ENCODE peak calls at places on chromosomes 3 and 15, in eight cellular contexts. One of them, this sample, is unnamed.

GRCh38 chr15:82875411-82876003 is 66.1 kb downstream of the WHAMM start:
- DNase-seq in HT1080: peak; percentile 81
- DNase-seq in stimulated activated effector memory CD8-positive, alpha-beta T cell treated with anti-CD3 and anti-CD28 coated beads, Interleukin-12 subunit alpha, Interleukin-12 subunit beta, amount 100 ng/mL, for 72 hours: no peak
- DNase-seq in amniotic epithelial cell: no peak
- DNase-seq in NCI-H1436: no peak
- DNase-seq in NCI-H1105 treated with DMSO at 0.1 percent for 48 hours: no peak
- DNase-seq in substantia nigra: no peak
- DNase-seq in epithelial cell of esophagus: peak; percentile 78
- DNase-seq in this sample: no peak

GRCh38 chr15:101043011-101043410 is 123.9 kb downstream of the LRRK1 start:
- DNase-seq in HT1080: no peak
- DNase-seq in stimulated activated effector memory CD8-positive, alpha-beta T cell treated with anti-CD3 and anti-CD28 coated beads, Interleukin-12 subunit alpha, Interleukin-12 subunit beta, amount 100 ng/mL, for 72 hours: no peak
- DNase-seq in amniotic epithelial cell: no peak
- DNase-seq in NCI-H1436: no peak
- DNase-seq in NCI-H1105 treated with DMSO at 0.1 percent for 48 hours: no peak
- DNase-seq in substantia nigra: no peak
- DNase-seq in epithelial cell of esophagus: no peak
- DNase-seq in this sample: no peak

GRCh38 chr3:63998852-63999754 is 24.2 kb downstream of the PSMD6 start:
- DNase-seq in HT1080: no peak
- DNase-seq in stimulated activated effector memory CD8-positive, alpha-beta T cell treated with anti-CD3 and anti-CD28 coated beads, Interleukin-12 subunit alpha, Interleukin-12 subunit beta, amount 100 ng/mL, for 72 hours: no peak
- DNase-seq in amniotic epithelial cell: no peak
- DNase-seq in NCI-H1436: no peak
- DNase-seq in NCI-H1105 treated with DMSO at 0.1 percent for 48 hours: no peak
- DNase-seq in substantia nigra: no peak
- DNase-seq in epithelial cell of esophagus: no peak
- DNase-seq in this sample: no peak

GRCh38 chr3:11580645-11581044 is 63.1 kb downstream of the VGLL4 start:
- DNase-seq in HT1080: no peak
- DNase-seq in stimulated activated effector memory CD8-positive, alpha-beta T cell treated with anti-CD3 and anti-CD28 coated beads, Interleukin-12 subunit alpha, Interleukin-12 subunit beta, amount 100 ng/mL, for 72 hours: no peak
- DNase-seq in amniotic epithelial cell: peak; percentile 54
- DNase-seq in NCI-H1436: no peak
- DNase-seq in NCI-H1105 treated with DMSO at 0.1 percent for 48 hours: no peak
- DNase-seq in substantia nigra: no peak
- DNase-seq in epithelial cell of esophagus: no peak
- DNase-seq in this sample: no peak

GRCh38 chr3:18579659-18580058 is 154.5 kb upstream of the SATB1 start:
- DNase-seq in HT1080: no peak
- DNase-seq in stimulated activated effector memory CD8-positive, alpha-beta T cell treated with anti-CD3 and anti-CD28 coated beads, Interleukin-12 subunit alpha, Interleukin-12 subunit beta, amount 100 ng/mL, for 72 hours: no peak
- DNase-seq in amniotic epithelial cell: no peak
- DNase-seq in NCI-H1436: no peak
- DNase-seq in NCI-H1105 treated with DMSO at 0.1 percent for 48 hours: no peak
- DNase-seq in substantia nigra: no peak
- DNase-seq in epithelial cell of esophagus: no peak
- DNase-seq in this sample: no peak

GRCh38 chr3:150635526-150635925 is 32.4 kb downstream of the SELENOT start:
- DNase-seq in HT1080: no peak
- DNase-seq in stimulated activated effector memory CD8-positive, alpha-beta T cell treated with anti-CD3 and anti-CD28 coated beads, Interleukin-12 subunit alpha, Interleukin-12 subunit beta, amount 100 ng/mL, for 72 hours: no peak
- DNase-seq in amniotic epithelial cell: no peak
- DNase-seq in NCI-H1436: no peak
- DNase-seq in NCI-H1105 treated with DMSO at 0.1 percent for 48 hours: no peak
- DNase-seq in substantia nigra: no peak
- DNase-seq in epithelial cell of esophagus: no peak
- DNase-seq in this sample: no peak

GRCh38 chr3:157920804-157921203 is 185.4 kb downstream of the SHOX2 start:
- DNase-seq in HT1080: no peak
- DNase-seq in stimulated activated effector memory CD8-positive, alpha-beta T cell treated with anti-CD3 and anti-CD28 coated beads, Interleukin-12 subunit alpha, Interleukin-12 subunit beta, amount 100 ng/mL, for 72 hours: no peak
- DNase-seq in amniotic epithelial cell: no peak
- DNase-seq in NCI-H1436: peak; percentile 92
- DNase-seq in NCI-H1105 treated with DMSO at 0.1 percent for 48 hours: peak; percentile 100
- DNase-seq in substantia nigra: no peak
- DNase-seq in epithelial cell of esophagus: no peak
- DNase-seq in this sample: no peak

GRCh38 chr15:87267798-87268197 is 988.7 kb downstream of the NTRK3 start:
- DNase-seq in HT1080: peak; percentile 92
- DNase-seq in stimulated activated effector memory CD8-positive, alpha-beta T cell treated with anti-CD3 and anti-CD28 coated beads, Interleukin-12 subunit alpha, Interleukin-12 subunit beta, amount 100 ng/mL, for 72 hours: no peak
- DNase-seq in amniotic epithelial cell: peak; percentile 98
- DNase-seq in NCI-H1436: no peak
- DNase-seq in NCI-H1105 treated with DMSO at 0.1 percent for 48 hours: no peak
- DNase-seq in substantia nigra: no peak
- DNase-seq in epithelial cell of esophagus: peak; percentile 94
- DNase-seq in this sample: no peak

GRCh38 chr3:98777801-98778220 is 14.7 kb downstream of the ST3GAL6 start:
- DNase-seq in HT1080: peak; percentile 72
- DNase-seq in stimulated activated effector memory CD8-positive, alpha-beta T cell treated with anti-CD3 and anti-CD28 coated beads, Interleukin-12 subunit alpha, Interleukin-12 subunit beta, amount 100 ng/mL, for 72 hours: no peak
- DNase-seq in amniotic epithelial cell: peak; percentile 93
- DNase-seq in NCI-H1436: no peak
- DNase-seq in NCI-H1105 treated with DMSO at 0.1 percent for 48 hours: no peak
- DNase-seq in substantia nigra: no peak
- DNase-seq in epithelial cell of esophagus: peak; percentile 41
- DNase-seq in this sample: no peak

This sample was measured in hippocampal formation.